ENCODE peak calls at places on chromosomes 12 and 14, in ten cellular contexts. E is heart right ventricle; O is activated CD4-positive, alpha-beta T cell treated with anti-CD3 and anti-CD28 coated beads, Interleukin-2, amount 10 ng/mL, durations not matched to agents 7 days and 5 days; F is spleen; Q is M059J; D is NB4; Z is amniotic stem cell; P is psoas muscle; J is IMR-90; K is HFF-Myc. T is an unnamed sample.

GRCh38 chr12:3922033-3922432 is 48.8 kb upstream of the PARP11 start:
- DNase-seq in Z (no peak), J (no peak), Q (no peak), E (no peak), O (no peak), K (no peak), D (no peak), P (no peak), F (no peak), T (no peak)

GRCh38 chr14:89801128-89801527 is 153.4 kb downstream of the EFCAB11 start:
- DNase-seq in K (no peak), Q (peak; percentile 11), P (no peak), E (no peak), J (peak; percentile 49), D (no peak), O (no peak), F (no peak), Z (no peak), T (no peak)

GRCh38 chr12:48997719-48998496 is 1.3 kb downstream of the DDN start:
- DNase-seq in O (no peak), D (peak; percentile 67), E (peak; percentile 34), P (no peak), Q (no peak), J (no peak), K (no peak), F (peak; percentile 84), Z (no peak), T (no peak)

GRCh38 chr12:101969-102878 is 35.7 kb downstream of the IQSEC3 start:
- DNase-seq in Z (no peak), Q (no peak), F (no peak), D (no peak), J (no peak), O (no peak), K (no peak), E (no peak), P (no peak), T (no peak)

GRCh38 chr12:95203477-95203843 is 13.8 kb downstream of the FGD6 start:
- DNase-seq in O (no peak), D (no peak), E (no peak), P (no peak), F (no peak), J (no peak), K (no peak), Q (no peak), Z (no peak), T (no peak)

GRCh38 chr12:129870796-129871195 is 33.0 kb downstream of the TMEM132D start:
- DNase-seq in O (no peak), K (no peak), Q (no peak), J (no peak), D (no peak), Z (no peak), E (no peak), P (no peak), F (no peak), T (no peak)

GRCh38 chr14:76837524-76837923 is 11.3 kb downstream of the LRRC74A start:
- DNase-seq in E (no peak), O (no peak), P (no peak), J (no peak), Q (no peak), F (no peak), Z (no peak), D (no peak), K (no peak), T (no peak)

GRCh38 chr14:83347874-83348273 is 1814.2 kb upstream of the SEL1L start:
- DNase-seq in P (no peak), E (no peak), J (peak; percentile 31), Z (no peak), O (no peak), F (no peak), Q (no peak), K (no peak), D (no peak), T (no peak)

GRCh38 chr14:53304726-53305381 is 151.7 kb upstream of the DDHD1 start:
- DNase-seq in Z (no peak), E (no peak), K (no peak), J (peak; percentile 86), F (no peak), P (peak; percentile 46), D (no peak), O (no peak), Q (peak; percentile 9), T (no peak)

GRCh38 chr14:102579696-102580551 is 12.5 kb upstream of the RCOR1 start:
- DNase-seq in Q (peak; percentile 77), D (peak; percentile 43), J (peak; percentile 76), Z (peak; percentile 30), P (no peak), E (peak; percentile 29), F (no peak), K (peak; percentile 30), O (no peak), T (no peak)

GRCh38 chr14:32366256-32366655 is 37.2 kb downstream of the AKAP6 start:
- DNase-seq in Z (no peak), Q (no peak), K (peak; percentile 30), J (no peak), E (no peak), O (no peak), P (no peak), D (no peak), F (no peak), T (no peak)

GRCh38 chr12:19461986-19462385 is 22.7 kb downstream of the AEBP2 start:
- DNase-seq in P (no peak), D (no peak), O (no peak), Q (no peak), J (no peak), Z (no peak), F (no peak), E (no peak), K (no peak), T (no peak)

T was measured in anterior cingulate cortex.